ENCODE peak calls at places on chromosomes 13 and 19, in nine cellular contexts. Q is right lobe of liver, M is breast epithelium, L is GM23248, B is ovary, K is tibial nerve, I is mammary epithelial cell, J is OCI-LY7, Z is Peyer's patch. F is an unnamed sample.

GRCh38 chr13:112112534-112113276 is 45.8 kb downstream of the SOX1 start:
- DNase-seq in Q (no peak), M (no peak), L (no peak), B (no peak), K (no peak), I (no peak), J (no peak), Z (peak), F (no peak)

GRCh38 chr13:50344717-50345116 is 329.5 kb downstream of the KCNRG start:
- DNase-seq in Q (no peak), M (no peak), L (no peak), B (no peak), K (no peak), I (no peak), J (no peak), Z (no peak), F (no peak)

GRCh38 chr19:33675501-33676124 is 53.9 kb downstream of the CHST8 start:
- DNase-seq in Q (peak), M (no peak), L (no peak), B (no peak), K (no peak), I (no peak), J (no peak), Z (no peak), F (no peak)

GRCh38 chr13:76164290-76164689 is 528.2 kb downstream of the LMO7 start:
- DNase-seq in Q (no peak), M (no peak), L (no peak), B (no peak), K (no peak), I (peak), J (no peak), Z (no peak), F (no peak)

GRCh38 chr13:97582170-97582569 is 148.2 kb downstream of the RAP2A start:
- DNase-seq in Q (no peak), M (no peak), L (no peak), B (no peak), K (no peak), I (no peak), J (no peak), Z (no peak), F (no peak)

GRCh38 chr13:32984857-32985626 is 31.2 kb upstream of the KL start:
- DNase-seq in Q (no peak), M (peak), L (peak), B (no peak), K (no peak), I (no peak), J (no peak), Z (no peak), F (no peak)

GRCh38 chr13:78323848-78324247 is 279.5 kb downstream of the POU4F1 start:
- DNase-seq in Q (no peak), M (no peak), L (no peak), B (no peak), K (no peak), I (peak), J (no peak), Z (no peak), F (no peak)

GRCh38 chr19:45450042-45450380 is 17.8 kb upstream of the FOSB start:
- DNase-seq in Q (no peak), M (no peak), L (no peak), B (no peak), K (no peak), I (no peak), J (no peak), Z (no peak), F (no peak)

GRCh38 chr13:110411316-110412105 is 104.4 kb downstream of the COL4A2 start:
- DNase-seq in Q (no peak), M (no peak), L (no peak), B (no peak), K (no peak), I (no peak), J (no peak), Z (no peak), F (no peak)

GRCh38 chr13:23966691-23967615 is 69.7 kb upstream of the C1QTNF9B start:
- DNase-seq in Q (no peak), M (no peak), L (no peak), B (no peak), K (no peak), I (no peak), J (no peak), Z (no peak), F (no peak)

GRCh38 chr19:57946316-57946715 is 1.2 kb downstream of the ZNF256 start:
- DNase-seq in Q (no peak), M (no peak), L (no peak), B (no peak), K (no peak), I (no peak), J (no peak), Z (no peak), F (no peak)

GRCh38 chr13:107250626-107251025 is 682.7 kb upstream of the ARGLU1 start:
- DNase-seq in Q (no peak), M (no peak), L (no peak), B (no peak), K (no peak), I (no peak), J (no peak), Z (no peak), F (no peak)

GRCh38 chr19:53880716-53881481 is 1.1 kb upstream of the PRKCG start:
- DNase-seq in Q (no peak), M (no peak), L (peak), B (no peak), K (no peak), I (no peak), J (no peak), Z (no peak), F (no peak)

GRCh38 chr13:113646376-113646775 is 11.6 kb downstream of the ATP4B start:
- DNase-seq in Q (peak), M (peak), L (no peak), B (no peak), K (peak), I (no peak), J (no peak), Z (peak), F (no peak)

GRCh38 chr13:39815345-39816111 is 160.1 kb downstream of the COG6 start:
- DNase-seq in Q (no peak), M (no peak), L (no peak), B (peak), K (no peak), I (no peak), J (no peak), Z (no peak), F (no peak)

GRCh38 chr19:33171222-33171795 is 22.8 kb upstream of the LRP3 start:
- DNase-seq in Q (no peak), M (no peak), L (no peak), B (no peak), K (no peak), I (no peak), J (no peak), Z (no peak), F (no peak)

GRCh38 chr19:54955356-54955755 is 8.0 kb upstream of the NLRP7 start:
- DNase-seq in Q (no peak), M (no peak), L (peak), B (no peak), K (no peak), I (no peak), J (no peak), Z (no peak), F (no peak)

GRCh38 chr19:10086904-10087256 is 763 bp downstream of the SHFL start:
- DNase-seq in Q (no peak), M (no peak), L (peak), B (peak), K (no peak), I (no peak), J (no peak), Z (no peak), F (no peak)

GRCh38 chr19:38172001-38172400 is 52.0 kb downstream of the DPF1 start:
- DNase-seq in Q (no peak), M (no peak), L (no peak), B (no peak), K (no peak), I (no peak), J (no peak), Z (no peak), F (no peak)

GRCh38 chr13:94950303-94950702 is 238.0 kb upstream of the SOX21 start:
- DNase-seq in Q (no peak), M (no peak), L (peak), B (no peak), K (no peak), I (no peak), J (no peak), Z (no peak), F (no peak)

GRCh38 chr13:93698016-93698613 is 471.5 kb downstream of the GPC6 start:
- DNase-seq in Q (no peak), M (no peak), L (no peak), B (no peak), K (no peak), I (no peak), J (no peak), Z (no peak), F (no peak)

GRCh38 chr13:31968473-31968872 is 63.1 kb upstream of the FRY start:
- DNase-seq in Q (no peak), M (no peak), L (no peak), B (no peak), K (no peak), I (no peak), J (no peak), Z (no peak), F (peak)

GRCh38 chr19:45099465-45100201 is 6.7 kb downstream of the PPP1R37 start:
- DNase-seq in Q (no peak), M (no peak), L (no peak), B (no peak), K (no peak), I (peak), J (no peak), Z (peak), F (no peak)

DNA sequence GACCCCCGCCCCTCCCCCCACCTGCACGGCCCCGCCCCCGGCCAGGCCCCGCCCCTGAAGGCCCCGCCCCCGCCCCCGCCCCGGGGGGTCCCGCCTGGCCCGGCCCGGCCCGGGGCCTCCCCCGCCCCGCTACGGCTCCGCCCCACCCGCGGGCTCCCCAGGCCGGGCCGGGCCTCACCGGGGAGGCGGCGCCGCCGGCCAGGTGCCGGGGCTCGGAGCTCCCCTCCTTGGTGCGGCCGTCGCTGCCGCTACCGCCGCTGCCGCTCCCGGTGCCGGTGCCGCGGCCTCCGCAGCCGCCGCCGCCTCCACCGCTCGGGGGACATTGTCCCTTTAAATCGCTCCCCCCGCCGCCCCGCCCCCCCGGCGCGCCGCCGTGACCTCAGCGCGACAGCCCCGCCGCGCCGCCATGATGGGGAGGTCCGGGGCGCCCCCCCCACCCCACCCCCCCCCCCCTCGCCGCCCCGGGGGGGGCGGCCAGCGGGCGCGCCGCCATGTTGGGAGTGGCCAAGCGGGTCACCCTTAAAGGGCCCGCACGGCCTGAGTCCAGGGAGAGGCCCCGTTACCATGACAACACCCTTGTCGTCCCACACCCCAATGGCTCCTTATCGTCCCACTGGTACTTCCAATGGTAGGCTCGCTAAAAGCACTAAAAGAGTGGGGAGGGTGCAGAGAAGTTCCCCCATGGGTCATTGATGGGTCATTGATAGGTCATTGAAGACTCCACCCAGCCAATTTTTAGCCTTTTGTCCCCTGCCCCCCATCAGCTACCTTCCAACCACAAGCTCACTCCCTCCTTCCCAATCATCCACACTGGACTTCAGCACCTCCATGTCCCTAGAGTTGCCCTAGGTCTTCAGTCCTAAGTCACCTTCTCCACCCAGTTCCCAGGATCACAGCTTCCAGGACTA is at the start of gene WIZ:
- DNase-seq in Q (peak), M (peak), L (peak), B (peak), K (peak), I (peak), J (peak), Z (peak), F (peak)
- H3K27ac ChIP-seq in Q (peak), M (peak), L (no peak), B (peak), K (peak), I (no peak), J (no peak), Z (peak), F (peak)

DNA sequence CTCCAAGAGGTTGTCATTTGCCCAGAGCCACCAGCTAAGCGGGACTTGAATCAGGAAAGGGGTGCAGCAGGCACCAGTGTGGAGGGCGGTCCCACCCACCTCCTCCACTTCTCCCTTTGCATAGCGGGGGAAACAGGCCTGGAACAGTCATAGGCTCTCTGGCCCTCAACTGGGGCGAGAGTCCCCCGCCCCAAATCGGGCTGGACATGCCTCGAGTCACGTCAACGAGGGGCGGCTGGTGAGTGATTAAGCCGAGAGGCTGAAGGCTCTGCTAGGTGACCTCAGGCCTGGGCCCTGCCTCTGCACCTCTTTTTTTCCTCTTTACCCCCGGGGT is 398 bp upstream of the ARRDC2 start:
- DNase-seq in Q (no peak), M (no peak), L (no peak), B (no peak), K (no peak), I (no peak), J (no peak), Z (no peak), F (no peak)
- H3K27ac ChIP-seq in Q (peak), M (peak), L (peak), B (peak), K (peak), I (no peak), J (peak), Z (peak), F (peak)

DNA sequence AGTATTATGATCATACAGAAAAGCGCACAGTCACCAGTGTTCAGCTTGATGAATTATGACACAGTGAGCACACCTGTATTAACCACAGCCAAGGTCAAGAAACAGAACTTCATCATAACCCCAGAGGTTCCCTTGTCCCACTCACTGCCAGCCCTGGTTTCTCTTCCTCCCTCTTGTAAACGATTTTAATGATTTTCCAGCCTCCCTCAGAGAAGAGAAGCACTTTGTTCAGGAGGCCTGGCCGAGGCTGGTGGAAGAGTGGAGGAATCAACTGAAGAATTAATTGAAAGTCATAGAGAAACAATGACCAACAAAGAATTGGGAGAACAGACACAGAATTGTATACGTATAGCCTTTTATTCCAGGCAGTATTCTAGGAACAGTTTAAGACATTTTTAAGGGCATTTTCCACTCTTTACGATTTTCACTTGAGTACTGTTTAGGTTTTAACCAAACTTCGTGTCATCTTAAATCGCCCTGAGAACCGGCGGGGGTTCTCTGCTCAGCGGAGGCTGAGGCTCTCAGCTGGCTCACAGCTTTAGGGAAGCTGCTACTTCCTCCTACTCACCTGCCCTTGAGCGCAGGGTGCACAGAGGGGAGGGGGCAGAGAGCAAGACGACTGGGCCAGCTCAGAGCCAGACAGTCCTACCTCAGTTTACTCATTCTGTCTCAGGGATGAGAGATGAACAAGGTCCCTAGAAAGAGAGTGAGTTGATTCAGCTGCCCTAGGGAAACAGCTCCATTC is 108.6 kb downstream of the AKAP11 start:
- DNase-seq in Q (no peak), M (no peak), L (no peak), B (no peak), K (no peak), I (no peak), J (peak), Z (no peak), F (no peak)
- H3K27ac ChIP-seq in Q (no peak), M (no peak), L (no peak), B (no peak), K (no peak), I (no peak), J (no peak), Z (no peak), F (no peak)

GRCh38 chr19:1922803-1923202 is 17.6 kb downstream of the ADAT3 start:
- DNase-seq in Q (no peak), M (no peak), L (no peak), B (no peak), K (no peak), I (no peak), J (no peak), Z (no peak), F (no peak)

GRCh38 chr19:1921326-1921725 is 16.1 kb downstream of the ADAT3 start:
- DNase-seq in Q (no peak), M (no peak), L (no peak), B (no peak), K (no peak), I (no peak), J (no peak), Z (no peak), F (no peak)

GRCh38 chr19:1923319-1923718 is 17.7 kb upstream of the CSNK1G2 start:
- DNase-seq in Q (no peak), M (no peak), L (no peak), B (no peak), K (no peak), I (no peak), J (peak), Z (no peak), F (no peak)

GRCh38 chr19:1920644-1921043 is 15.4 kb downstream of the ADAT3 start:
- DNase-seq in Q (no peak), M (no peak), L (no peak), B (no peak), K (no peak), I (no peak), J (no peak), Z (no peak), F (no peak)

DNA sequence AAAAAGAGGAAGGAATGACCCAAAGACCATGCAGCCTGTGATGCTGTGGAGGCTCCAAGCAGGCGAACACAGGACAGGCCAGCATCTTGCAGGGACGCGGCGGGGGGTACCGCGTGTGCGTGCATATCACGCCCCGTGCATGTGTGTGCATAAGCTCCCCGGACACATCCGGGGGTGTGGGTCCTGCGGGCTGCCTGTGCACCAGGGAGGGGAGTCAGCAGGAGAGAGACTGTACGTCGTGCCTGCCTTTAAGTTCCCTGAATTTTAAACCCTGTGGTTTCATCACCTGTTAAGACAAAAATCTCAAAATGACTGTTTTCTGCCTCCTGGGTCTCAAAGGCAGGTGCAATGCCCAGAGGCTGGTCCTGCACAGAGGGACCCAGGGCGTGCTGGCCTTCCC is 16.6 kb downstream of the ADAT3 start:
- DNase-seq in Q (no peak), M (no peak), L (no peak), B (no peak), K (no peak), I (no peak), J (no peak), Z (no peak), F (no peak)
- H3K27ac ChIP-seq in Q (no peak), M (no peak), L (no peak), B (no peak), K (no peak), I (no peak), J (no peak), Z (no peak), F (no peak)

DNA sequence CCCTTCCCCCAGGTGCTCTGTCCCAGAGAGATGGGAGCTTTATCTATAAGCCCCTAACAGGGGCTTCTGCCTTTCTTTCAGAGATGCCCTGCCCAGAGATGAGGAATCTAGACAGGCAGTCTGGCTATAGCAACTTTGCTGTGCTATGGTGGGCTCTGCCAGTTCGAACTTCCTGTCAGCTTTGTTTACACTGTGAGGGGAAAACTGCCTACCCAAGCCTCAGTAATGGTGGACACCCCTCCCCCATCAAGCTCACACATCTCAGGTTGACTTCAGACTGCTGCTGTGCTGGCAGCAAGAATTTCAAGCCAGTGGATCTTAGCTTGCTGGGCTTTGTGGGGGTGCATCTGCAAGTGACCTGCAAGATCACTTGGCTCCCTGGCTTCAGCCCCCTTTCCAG is 21.5 kb downstream of the CYSLTR2 start:
- DNase-seq in Q (no peak), M (no peak), L (no peak), B (no peak), K (no peak), I (no peak), J (no peak), Z (no peak), F (no peak)
- H3K27ac ChIP-seq in Q (no peak), M (no peak), L (no peak), B (no peak), K (no peak), I (no peak), J (no peak), Z (no peak), F (no peak)

GRCh38 chr13:26575244-26575643 is 17.8 kb downstream of the WASF3 start:
- DNase-seq in Q (no peak), M (no peak), L (no peak), B (no peak), K (no peak), I (no peak), J (no peak), Z (no peak), F (no peak)
- H3K27ac ChIP-seq in Q (no peak), M (no peak), L (no peak), B (no peak), K (no peak), I (no peak), J (no peak), Z (no peak), F (no peak)

DNA sequence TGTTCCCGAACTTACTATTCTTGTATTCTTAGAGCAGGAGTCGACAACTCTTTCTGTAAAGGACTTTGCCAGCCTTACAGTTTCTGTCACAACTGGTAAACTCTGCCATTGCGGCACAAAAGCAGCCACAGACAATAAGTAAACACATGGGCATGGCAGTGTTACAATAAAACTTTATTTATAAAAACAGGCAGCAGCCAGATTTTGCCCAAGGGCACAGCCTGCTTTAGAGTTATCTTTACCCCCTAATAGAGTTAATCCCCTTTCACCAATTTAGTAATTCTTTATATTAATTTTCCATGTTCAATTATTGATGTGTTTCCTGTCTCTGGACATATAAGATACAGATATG is 19.4 kb downstream of the DOCK9 start:
- DNase-seq in Q (no peak), M (no peak), L (no peak), B (no peak), K (no peak), I (no peak), J (no peak), Z (no peak), F (no peak)
- H3K27ac ChIP-seq in Q (no peak), M (no peak), L (no peak), B (no peak), K (no peak), I (no peak), J (no peak), Z (no peak), F (no peak)